ENCODE peak calls at places on chromosomes 7 and 10, in seven cellular contexts. F is esophagus muscularis mucosa, X is fibroblast of pulmonary artery, Z is esophagus squamous epithelium, H is A549, T is brain microvascular endothelial cell, V is IMR-90. Y is an unnamed sample.

GRCh38 chr7:66076459-66077329 is 1.1 kb downstream of the ASL start:
- DNase-seq in F (no peak), X (no peak), Z (no peak), H (peak; percentile 30), T (no peak), V (no peak), Y (no peak)

GRCh38 chr10:29370612-29371092 is 81.8 kb downstream of the LYZL1 start:
- DNase-seq in F (no peak), X (no peak), Z (no peak), H (no peak), T (no peak), V (no peak), Y (no peak)

GRCh38 chr7:138886501-138886917 is 88.5 kb upstream of the ATP6V0A4 start:
- DNase-seq in F (no peak), X (peak; percentile 85), Z (no peak), H (peak; percentile 67), T (peak; percentile 70), V (peak; percentile 73), Y (peak; percentile 66)

GRCh38 chr10:132176647-132177046 is 10.1 kb upstream of the DPYSL4 start:
- DNase-seq in F (no peak), X (no peak), Z (no peak), H (no peak), T (no peak), V (no peak), Y (no peak)

GRCh38 chr10:119633538-119634218 is 17.5 kb upstream of the BAG3 start:
- DNase-seq in F (no peak), X (no peak), Z (no peak), H (no peak), T (no peak), V (no peak), Y (no peak)

GRCh38 chr7:108448777-108449576 is 7.3 kb downstream of the NRCAM start:
- DNase-seq in F (no peak), X (no peak), Z (no peak), H (no peak), T (no peak), V (no peak), Y (no peak)

GRCh38 chr7:133794490-133794889 is 332.6 kb upstream of the LRGUK start:
- DNase-seq in F (no peak), X (peak; percentile 31), Z (no peak), H (no peak), T (no peak), V (peak; percentile 11), Y (no peak)

GRCh38 chr7:54995631-54996340 is 23.0 kb upstream of the EGFR start:
- DNase-seq in F (peak; percentile 57), X (peak; percentile 53), Z (no peak), H (peak; percentile 85), T (peak; percentile 80), V (peak; percentile 91), Y (no peak)

GRCh38 chr7:72048420-72048819 is 363.7 kb downstream of the CALN1 start:
- DNase-seq in F (peak; percentile 21), X (no peak), Z (no peak), H (no peak), T (no peak), V (no peak), Y (no peak)

GRCh38 chr10:70480254-70480861 is 1.8 kb downstream of the PALD1 start:
- DNase-seq in F (no peak), X (no peak), Z (no peak), H (no peak), T (no peak), V (no peak), Y (no peak)

GRCh38 chr7:133355325-133355708 is 102.4 kb downstream of the EXOC4 start:
- DNase-seq in F (no peak), X (peak; percentile 84), Z (no peak), H (no peak), T (peak; percentile 83), V (peak; percentile 93), Y (peak; percentile 50)

GRCh38 chr7:103573479-103574058 is 127.6 kb upstream of the SLC26A5 start:
- DNase-seq in F (no peak), X (peak; percentile 65), Z (no peak), H (peak; percentile 29), T (no peak), V (peak; percentile 59), Y (peak; percentile 24)

GRCh38 chr10:123451206-123451605 is 214.9 kb upstream of the GPR26 start:
- DNase-seq in F (no peak), X (no peak), Z (no peak), H (no peak), T (no peak), V (no peak), Y (no peak)

GRCh38 chr10:69130251-69130650 is 6.3 kb downstream of the VPS26A start:
- DNase-seq in F (no peak), X (peak; percentile 11), Z (no peak), H (no peak), T (no peak), V (peak; percentile 40), Y (no peak)

GRCh38 chr7:120064565-120064964 is 208.4 kb upstream of the KCND2 start:
- DNase-seq in F (no peak), X (peak; percentile 85), Z (no peak), H (no peak), T (peak; percentile 43), V (peak; percentile 87), Y (no peak)

GRCh38 chr10:75868601-75869000 is 437.2 kb downstream of the LRMDA start:
- DNase-seq in F (peak; percentile 88), X (no peak), Z (no peak), H (no peak), T (no peak), V (no peak), Y (no peak)

GRCh38 chr7:26860361-26860760 is 4.0 kb downstream of the SKAP2 start:
- DNase-seq in F (no peak), X (no peak), Z (no peak), H (peak; percentile 71), T (no peak), V (no peak), Y (no peak)

GRCh38 chr7:140625908-140626868 is 14.4 kb downstream of the DENND2A start:
- DNase-seq in F (peak; percentile 97), X (peak; percentile 98), Z (no peak), H (peak; percentile 83), T (peak; percentile 85), V (peak; percentile 100), Y (peak; percentile 99)

GRCh38 chr10:92714872-92715271 is 25.1 kb downstream of the HHEX start:
- DNase-seq in F (peak; percentile 21), X (no peak), Z (no peak), H (no peak), T (no peak), V (no peak), Y (no peak)

DNA sequence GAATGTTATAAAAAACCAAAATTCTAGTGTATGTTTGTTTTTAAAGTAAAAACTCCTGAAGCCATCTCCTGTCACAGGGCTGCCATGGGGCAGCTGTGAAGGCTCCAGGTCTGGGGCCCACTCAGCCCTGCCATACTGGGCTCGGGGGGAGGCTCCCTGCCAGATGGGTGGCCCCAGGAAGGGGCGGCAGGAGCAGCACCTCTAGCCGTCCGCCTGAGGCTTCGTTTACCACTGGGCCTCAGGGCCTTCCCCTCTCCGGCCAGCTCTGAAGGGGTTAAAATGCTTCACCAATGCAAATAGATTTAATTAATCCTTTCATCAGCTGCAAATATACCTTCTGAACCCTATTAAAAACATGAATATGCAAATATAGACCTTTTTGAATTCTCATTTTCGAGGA is 139.0 kb downstream of the ELFN1 start:
- DNase-seq in F (no peak), X (no peak), Z (no peak), H (no peak), T (no peak), V (no peak), Y (no peak)
- H3K4me3 ChIP-seq in F (no peak overlapping the region), X (no peak overlapping the region), Z (no peak overlapping the region), H (no peak overlapping the region), T (no peak overlapping the region), V (no peak overlapping the region), Y (no peak overlapping the region)

GRCh38 chr7:3463696-3464095 is 162.6 kb downstream of the SDK1 start:
- DNase-seq in F (no peak), X (no peak), Z (no peak), H (no peak), T (no peak), V (no peak), Y (no peak)

GRCh38 chr7:3464900-3465622 is 164.0 kb downstream of the SDK1 start:
- DNase-seq in F (no peak), X (no peak), Z (no peak), H (no peak), T (no peak), V (no peak), Y (no peak)

GRCh38 chr7:3455826-3456444 is 154.9 kb downstream of the SDK1 start:
- DNase-seq in F (no peak), X (peak; percentile 62), Z (no peak), H (no peak), T (peak; percentile 46), V (peak; percentile 54), Y (peak; percentile 20)

GRCh38 chr7:3459111-3459510 is 158.1 kb downstream of the SDK1 start:
- DNase-seq in F (no peak), X (no peak), Z (no peak), H (no peak), T (no peak), V (no peak), Y (no peak)

GRCh38 chr7:3461923-3462322 is 160.9 kb downstream of the SDK1 start:
- DNase-seq in F (no peak), X (no peak), Z (no peak), H (no peak), T (no peak), V (no peak), Y (no peak)
- TF ChIP-seq CTCF in F (no peak), X (no peak), Z (no peak), H (no peak), T (no peak), V (no peak), Y (no peak)

GRCh38 chr7:130995252-130996081 is 261.5 kb upstream of the KLF14 start:
- DNase-seq in F (peak; percentile 31), X (no peak), Z (no peak), H (no peak), T (no peak), V (no peak), Y (peak; percentile 59)
- H3K4me3 ChIP-seq in F (peak overlapping the region; percentile 22), X (no peak overlapping the region), Z (no peak overlapping the region), H (no peak overlapping the region), T (no peak overlapping the region), V (no peak overlapping the region), Y (no peak overlapping the region)

GRCh38 chr7:100271716-100272537 is 35.6 kb upstream of the SPDYE3 start:
- DNase-seq in F (peak; percentile 100), X (peak; percentile 97), Z (peak; percentile 92), H (peak; percentile 97), T (peak; percentile 95), V (peak; percentile 93), Y (peak; percentile 83)
- TF ChIP-seq CTCF in F (peak; percentile 35), X (peak; percentile 15), Z (peak; percentile 49), H (peak; percentile 7), T (peak; percentile 31), V (peak; percentile 35), Y (peak; percentile 38)

GRCh38 chr10:78301891-78302738 is 268.5 kb downstream of the RPS24 start:
- DNase-seq in F (peak; percentile 78), X (no peak), Z (no peak), H (peak; percentile 22), T (no peak), V (peak; percentile 21), Y (no peak)
- H3K4me3 ChIP-seq in F (peak overlapping the region; percentile 63), X (no peak overlapping the region), Z (peak overlapping the region; percentile 63), H (peak overlapping the region; percentile 58), T (peak overlapping the region; percentile 61), V (no peak overlapping the region), Y (peak overlapping the region; percentile 53)

Y was measured in astrocyte of the cerebellum.